ENCODE peak calls at places on chromosome 15, in five cellular contexts. A, L, T, D and I are unnamed samples.

GRCh38 chr15:96209285-96209735 is 121.2 kb upstream of the NR2F2 start:
- DNase-seq in A (no peak), L (no peak), T (no peak), D (no peak), I (no peak)

GRCh38 chr15:33852570-33852969 is 115.7 kb upstream of the CHRM5 start:
- DNase-seq in L (no peak), D (no peak), T (no peak), A (no peak), I (no peak)

GRCh38 chr15:33026614-33027013 is 167.9 kb downstream of the FMN1 start:
- DNase-seq in T (no peak), L (no peak), A (no peak), D (no peak), I (no peak)

GRCh38 chr15:58543664-58544335 is 112.0 kb downstream of the LIPC start:
- DNase-seq in L (no peak), T (no peak), D (no peak), A (no peak), I (no peak)

GRCh38 chr15:69885182-69886041 is 212.3 kb downstream of the TLE3 start:
- DNase-seq in L (no peak), A (no peak), T (no peak), D (no peak), I (peak)

GRCh38 chr15:82919231-82919886 is 33.2 kb downstream of the HOMER2 start:
- DNase-seq in L (no peak), A (no peak), D (no peak), T (peak), I (no peak)

GRCh38 chr15:52295421-52295991 is at the start of gene MYO5C:
- DNase-seq in D (no peak), A (no peak), T (peak), L (peak), I (peak)

GRCh38 chr15:30984118-30984517 is 7.3 kb downstream of the MTMR10 start:
- DNase-seq in L (no peak), T (no peak), A (no peak), D (no peak), I (no peak)

GRCh38 chr15:71374607-71375352 is 259.5 kb downstream of the THSD4 start:
- DNase-seq in T (no peak), A (no peak), L (no peak), D (no peak), I (no peak)

GRCh38 chr15:73681856-73682596 is 2.2 kb upstream of the CD276 start:
- DNase-seq in A (no peak), D (no peak), T (no peak), L (no peak), I (no peak)

GRCh38 chr15:87755226-87755625 is 501.3 kb downstream of the NTRK3 start:
- DNase-seq in A (no peak), L (no peak), T (no peak), D (no peak), I (no peak)